ENCODE peak calls at places on chromosomes 16 and 17, in five cellular contexts. V, Y, P, Q and M are unnamed samples.

GRCh38 chr17:78266231-78266631 is 34.8 kb downstream of the TMEM235 start:
- DNase-seq in V (no peak), Y (no peak), P (no peak), Q (no peak), M (no peak)

GRCh38 chr16:4261557-4262172 is 11.2 kb downstream of the TFAP4 start:
- DNase-seq in V (peak), Y (no peak), P (no peak), Q (peak), M (no peak)

GRCh38 chr17:4895676-4896331 is 3.5 kb upstream of the C17orf107 start:
- DNase-seq in V (no peak), Y (no peak), P (no peak), Q (no peak), M (no peak)

GRCh38 chr17:82244413-82245140 is 15.7 kb downstream of the SLC16A3 start:
- DNase-seq in V (no peak), Y (no peak), P (no peak), Q (no peak), M (peak)

GRCh38 chr16:47787695-47788094 is 326.6 kb downstream of the PHKB start:
- DNase-seq in V (no peak), Y (no peak), P (no peak), Q (no peak), M (no peak)

GRCh38 chr16:13306153-13306552 is 404.8 kb downstream of the SHISA9 start:
- DNase-seq in V (no peak), Y (no peak), P (no peak), Q (no peak), M (no peak)

GRCh38 chr17:77708936-77709335 is 249.6 kb upstream of the TNRC6C start:
- DNase-seq in V (no peak), Y (no peak), P (no peak), Q (no peak), M (no peak)

GRCh38 chr17:58329035-58329807 is 626 bp upstream of the TSPOAP1 start:
- DNase-seq in V (peak), Y (no peak), P (peak), Q (no peak), M (no peak)

GRCh38 chr17:9028632-9029570 is 7.6 kb downstream of the NTN1 start:
- DNase-seq in V (no peak), Y (no peak), P (no peak), Q (no peak), M (no peak)

GRCh38 chr17:71392715-71393567 is 727.9 kb upstream of the SOX9 start:
- DNase-seq in V (no peak), Y (no peak), P (no peak), Q (no peak), M (no peak)

GRCh38 chr16:7405166-7405565 is 72.5 kb downstream of the RBFOX1 start:
- DNase-seq in V (peak), Y (no peak), P (no peak), Q (no peak), M (peak)

GRCh38 chr17:2593846-2594656 is 597 bp downstream of the PAFAH1B1 start:
- DNase-seq in V (peak), Y (no peak), P (peak), Q (peak), M (peak)

GRCh38 chr16:67847064-67847861 is at the start of gene CENPT:
- DNase-seq in V (peak), Y (no peak), P (no peak), Q (no peak), M (peak)

GRCh38 chr17:35627417-35627816 is 40.3 kb downstream of the AP2B1 start:
- DNase-seq in V (peak), Y (no peak), P (no peak), Q (no peak), M (no peak)

GRCh38 chr16:11816123-11816522 is 19.1 kb upstream of the ZC3H7A start:
- DNase-seq in V (no peak), Y (no peak), P (no peak), Q (no peak), M (no peak)

GRCh38 chr16:84508502-84508901 is 4.0 kb upstream of the MEAK7 start:
- DNase-seq in V (no peak), Y (no peak), P (no peak), Q (no peak), M (no peak)

GRCh38 chr16:80527297-80527696 is 13.5 kb upstream of the DYNLRB2 start:
- DNase-seq in V (peak), Y (no peak), P (no peak), Q (peak), M (peak)

GRCh38 chr17:38717139-38717745 is 12.2 kb downstream of the MLLT6 start:
- DNase-seq in V (no peak), Y (no peak), P (no peak), Q (no peak), M (no peak)

GRCh38 chr16:66478733-66479511 is 51.8 kb downstream of the BEAN1 start:
- DNase-seq in V (peak), Y (peak), P (peak), Q (peak), M (peak)

GRCh38 chr16:49581630-49582298 is 208.2 kb downstream of the C16orf78 start:
- DNase-seq in V (no peak), Y (no peak), P (no peak), Q (no peak), M (no peak)

GRCh38 chr17:1229354-1229890 is 40.8 kb upstream of the BHLHA9 start:
- DNase-seq in V (no peak), Y (no peak), P (no peak), Q (no peak), M (peak)

GRCh38 chr17:43974541-43975315 is 21.0 kb upstream of the PYY start:
- DNase-seq in V (no peak), Y (no peak), P (no peak), Q (no peak), M (no peak)

GRCh38 chr17:6420173-6420641 is 14.7 kb downstream of the AIPL1 start:
- DNase-seq in V (no peak), Y (no peak), P (no peak), Q (no peak), M (peak)

GRCh38 chr16:82633964-82634600 is 7.3 kb downstream of the CDH13 start:
- DNase-seq in V (no peak), Y (no peak), P (no peak), Q (no peak), M (no peak)

GRCh38 chr16:69017036-69017783 is 88.2 kb upstream of the HAS3 start:
- DNase-seq in V (no peak), Y (no peak), P (no peak), Q (peak), M (no peak)

GRCh38 chr16:82146957-82147356 is 23.1 kb downstream of the MPHOSPH6 start:
- DNase-seq in V (peak), Y (no peak), P (no peak), Q (no peak), M (no peak)

GRCh38 chr17:9473716-9474115 is 101.9 kb downstream of the STX8 start:
- DNase-seq in V (peak), Y (no peak), P (no peak), Q (no peak), M (no peak)

GRCh38 chr17:79616801-79617200 is 6.0 kb upstream of the RBFOX3 start:
- DNase-seq in V (no peak), Y (no peak), P (no peak), Q (no peak), M (no peak)

GRCh38 chr16:13014516-13014915 is 113.1 kb downstream of the SHISA9 start:
- DNase-seq in V (peak), Y (peak), P (no peak), Q (no peak), M (no peak)

GRCh38 chr17:50209472-50210248 is 8.2 kb upstream of the COL1A1 start:
- DNase-seq in V (no peak), Y (no peak), P (no peak), Q (no peak), M (no peak)

GRCh38 chr16:78142784-78143183 is 43.3 kb downstream of the WWOX start:
- DNase-seq in V (no peak), Y (no peak), P (no peak), Q (no peak), M (no peak)

GRCh38 chr16:58466396-58466795 is 33.5 kb upstream of the NDRG4 start:
- DNase-seq in V (no peak), Y (no peak), P (no peak), Q (no peak), M (no peak)

GRCh38 chr16:58465817-58466216 is 34.1 kb upstream of the NDRG4 start:
- DNase-seq in V (no peak), Y (no peak), P (no peak), Q (no peak), M (no peak)

GRCh38 chr16:58462997-58463891 is 36.7 kb upstream of the NDRG4 start:
- DNase-seq in V (no peak), Y (no peak), P (no peak), Q (no peak), M (peak)

GRCh38 chr16:58464047-58464915 is 35.7 kb upstream of the NDRG4 start:
- DNase-seq in V (no peak), Y (no peak), P (no peak), Q (no peak), M (peak)

DNA sequence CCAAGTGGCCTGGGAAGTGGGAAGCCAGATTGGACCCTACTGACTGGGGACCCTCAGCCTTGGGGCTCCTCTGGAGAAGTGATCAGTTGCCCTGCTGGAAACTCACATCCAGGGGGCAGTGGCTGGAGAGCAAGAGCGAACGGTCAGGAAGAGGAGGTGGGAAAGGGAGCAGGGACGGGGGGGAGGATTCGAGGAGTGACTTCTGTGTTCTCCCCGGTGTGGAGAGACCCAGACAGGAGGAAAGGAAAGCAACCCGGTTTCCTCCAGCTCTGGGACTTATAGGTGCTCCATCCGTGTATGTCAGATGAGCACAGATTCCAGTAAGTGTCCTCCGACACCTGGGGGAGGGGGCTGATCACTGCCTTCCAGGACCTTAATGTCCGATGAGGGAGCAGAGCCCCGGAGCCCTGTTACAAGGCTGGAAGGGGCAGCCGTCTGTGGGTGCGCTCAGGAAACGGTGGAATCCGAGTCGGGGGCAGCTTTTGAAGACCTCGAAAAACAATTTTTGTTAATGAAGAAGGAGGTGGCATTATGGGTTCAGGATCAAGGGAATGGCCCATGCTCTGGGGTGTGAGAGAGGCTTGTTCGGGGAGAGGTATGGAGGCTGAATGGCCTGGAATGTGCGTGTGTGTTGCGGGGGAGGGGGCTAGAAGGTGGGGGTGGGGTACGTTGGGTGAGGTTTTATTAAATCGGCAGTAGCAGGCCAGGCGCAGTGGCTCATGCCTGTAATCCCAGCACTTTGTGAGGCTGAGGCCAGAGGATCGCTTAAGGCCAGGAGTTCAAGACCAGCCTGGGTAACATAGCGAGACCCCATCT is 34.8 kb upstream of the NDRG4 start:
- DNase-seq in V (no peak), Y (no peak), P (no peak), Q (no peak), M (no peak)
- TF ChIP-seq JUND in V (no peak), Y (no peak), P (no peak), Q (no peak), M (no peak)

GRCh38 chr16:27407158-27407557 is 5.2 kb downstream of the IL21R start:
- DNase-seq in V (no peak), Y (no peak), P (no peak), Q (no peak), M (no peak)
- TF ChIP-seq JUND in V (no peak), Y (no peak), P (no peak), Q (no peak), M (no peak)

DNA sequence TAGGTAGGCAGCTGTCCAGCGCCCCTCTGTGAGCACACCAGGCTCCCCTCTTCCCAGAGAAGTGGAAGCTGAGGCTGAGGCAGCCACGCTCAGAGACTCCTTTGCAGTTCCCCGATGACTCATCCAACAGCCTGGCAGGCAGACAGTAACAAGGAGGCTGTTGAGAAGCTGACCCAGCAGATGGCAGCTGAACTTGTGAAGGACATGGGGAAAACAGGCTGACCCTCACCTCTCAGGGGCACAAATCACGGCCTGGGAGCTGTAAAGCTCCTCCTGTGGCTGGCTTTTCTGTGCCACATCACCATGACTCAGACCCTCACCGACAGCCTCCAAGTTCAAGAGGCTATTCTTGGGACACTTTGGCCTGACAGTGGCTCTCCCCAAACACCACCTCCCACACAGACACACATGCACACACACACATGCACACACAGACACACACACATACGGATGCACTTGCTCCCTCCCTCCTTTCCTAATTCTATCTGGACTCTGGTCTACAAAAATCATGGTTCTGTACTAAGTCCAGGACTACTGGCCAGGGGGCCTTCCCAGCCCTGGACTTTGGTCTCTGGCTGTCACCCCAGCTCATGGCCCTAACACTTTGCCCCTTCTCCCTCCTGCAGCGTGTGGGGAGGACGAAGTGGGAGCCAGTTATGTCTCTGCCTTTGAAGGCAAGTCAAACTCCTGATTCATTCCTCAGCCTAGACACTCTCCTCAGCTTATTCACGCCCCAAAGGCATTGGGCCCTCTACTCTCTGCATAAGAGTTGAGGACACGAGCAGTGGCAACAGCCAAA is 23.2 kb downstream of the MAP3K14 start:
- DNase-seq in V (peak), Y (no peak), P (no peak), Q (peak), M (no peak)
- TF ChIP-seq JUND in V (peak), Y (peak), P (no peak), Q (peak), M (no peak)

GRCh38 chr16:75252946-75253911 is 1.8 kb upstream of the BCAR1 start:
- DNase-seq in V (no peak), Y (peak), P (no peak), Q (no peak), M (no peak)

GRCh38 chr16:75252049-75252864 is 833 bp upstream of the BCAR1 start:
- DNase-seq in V (no peak), Y (no peak), P (no peak), Q (no peak), M (no peak)

GRCh38 chr16:75250089-75250808 is 1.2 kb downstream of the BCAR1 start:
- DNase-seq in V (no peak), Y (no peak), P (no peak), Q (no peak), M (no peak)

GRCh38 chr16:75250809-75251279 is 580 bp downstream of the BCAR1 start:
- DNase-seq in V (peak), Y (no peak), P (no peak), Q (no peak), M (peak)

DNA sequence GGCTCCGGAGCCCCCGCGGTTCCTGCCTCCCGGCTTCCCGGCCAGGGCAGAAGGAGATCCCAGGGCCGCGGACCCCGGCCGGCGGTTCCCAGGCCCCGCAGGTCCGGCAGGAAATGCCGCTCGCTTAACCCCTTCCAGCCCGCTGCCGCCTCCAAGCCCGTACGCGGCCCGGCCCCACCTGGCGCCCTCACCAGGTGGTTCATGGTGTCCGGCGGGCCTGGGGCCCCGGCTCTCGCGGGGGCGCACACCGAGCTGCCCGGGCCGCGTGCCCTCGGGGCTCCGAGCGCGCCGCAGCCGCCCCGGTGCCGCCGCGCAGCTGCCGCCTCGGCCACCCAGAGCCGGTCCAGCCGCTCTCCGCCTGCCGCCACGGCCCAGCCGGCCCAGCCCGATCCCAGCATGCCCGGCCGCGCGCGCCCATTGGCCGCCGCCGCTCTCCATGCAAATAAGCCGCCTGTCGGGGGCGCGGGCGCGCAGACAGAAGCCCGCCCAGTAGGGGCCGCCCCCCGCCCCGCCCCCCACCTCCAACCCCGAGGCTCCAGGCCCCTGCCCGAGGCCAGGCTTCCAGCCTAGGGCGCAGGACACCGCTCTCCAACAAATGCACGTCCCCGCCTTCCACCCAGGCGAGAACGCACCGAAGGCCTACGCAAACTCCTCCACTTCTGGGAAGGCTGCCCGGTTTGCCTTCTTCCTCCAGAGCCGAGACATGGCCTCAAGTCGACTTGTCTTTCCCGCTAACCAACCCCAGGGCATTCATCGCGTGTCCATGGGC is at the start of gene BCAR1:
- DNase-seq in V (peak), Y (peak), P (no peak), Q (no peak), M (peak)
- TF ChIP-seq JUND in V (no peak), Y (no peak), P (no peak), Q (no peak), M (no peak)

GRCh38 chr16:73405851-73406250 is 357.9 kb upstream of the ZFHX3 start:
- DNase-seq in V (no peak), Y (no peak), P (no peak), Q (no peak), M (no peak)
- TF ChIP-seq JUND in V (no peak), Y (no peak), P (no peak), Q (no peak), M (no peak)